ENCODE peak calls at places on chromosomes 16 and 17, in seven cellular contexts. One of them, this sample, is unnamed. For H3K4me1, the result is how much of the 10 kb centered on the place peaks cover.

GRCh38 chr16:87666919-87667318 is 64.6 kb downstream of the JPH3 start:
- DNase-seq in mammary epithelial cell: no peak
- DNase-seq in HepG2: no peak
- DNase-seq in cardiac muscle cell: no peak
- DNase-seq in heart right ventricle: no peak
- DNase-seq in PC-3: no peak
- DNase-seq in pancreas: no peak
- DNase-seq in this sample: no peak

GRCh38 chr16:10992797-10993196 is 48.4 kb downstream of the CLEC16A start:
- DNase-seq in pancreas: no peak
- DNase-seq in mammary epithelial cell: peak
- DNase-seq in cardiac muscle cell: no peak
- DNase-seq in PC-3: peak
- DNase-seq in heart right ventricle: no peak
- DNase-seq in HepG2: no peak
- DNase-seq in this sample: no peak

GRCh38 chr17:1789936-1790335 is 28.1 kb downstream of the SERPINF1 start:
- DNase-seq in mammary epithelial cell: no peak
- DNase-seq in HepG2: no peak
- DNase-seq in pancreas: no peak
- DNase-seq in cardiac muscle cell: no peak
- DNase-seq in PC-3: no peak
- DNase-seq in heart right ventricle: no peak
- DNase-seq in this sample: no peak

GRCh38 chr17:76498886-76499667 is 2.1 kb downstream of the RHBDF2 start:
- DNase-seq in HepG2: peak
- DNase-seq in PC-3: peak
- DNase-seq in cardiac muscle cell: no peak
- DNase-seq in pancreas: no peak
- DNase-seq in heart right ventricle: no peak
- DNase-seq in mammary epithelial cell: peak
- DNase-seq in this sample: no peak

GRCh38 chr16:73183678-73184092 is 135.8 kb upstream of the ZFHX3 start:
- DNase-seq in HepG2: no peak
- DNase-seq in pancreas: no peak
- DNase-seq in mammary epithelial cell: no peak
- DNase-seq in heart right ventricle: no peak
- DNase-seq in cardiac muscle cell: no peak
- DNase-seq in PC-3: no peak
- DNase-seq in this sample: no peak

GRCh38 chr16:58128721-58129096 is 472 bp downstream of the CFAP20 start:
- DNase-seq in heart right ventricle: no peak
- DNase-seq in cardiac muscle cell: peak
- DNase-seq in PC-3: no peak
- DNase-seq in mammary epithelial cell: no peak
- DNase-seq in HepG2: no peak
- DNase-seq in pancreas: no peak
- DNase-seq in this sample: no peak

GRCh38 chr17:60573139-60573975 is 26.6 kb upstream of the PPM1D start:
- DNase-seq in cardiac muscle cell: peak
- DNase-seq in PC-3: no peak
- DNase-seq in heart right ventricle: no peak
- DNase-seq in HepG2: peak
- DNase-seq in pancreas: no peak
- DNase-seq in mammary epithelial cell: no peak
- DNase-seq in this sample: no peak

GRCh38 chr17:38636054-38636453 is 30.3 kb upstream of the SRCIN1 start:
- DNase-seq in PC-3: no peak
- DNase-seq in mammary epithelial cell: no peak
- DNase-seq in HepG2: no peak
- DNase-seq in cardiac muscle cell: no peak
- DNase-seq in heart right ventricle: no peak
- DNase-seq in pancreas: no peak
- DNase-seq in this sample: no peak

GRCh38 chr17:45052052-45052772 is 780 bp upstream of the DCAKD start:
- DNase-seq in PC-3: peak
- DNase-seq in HepG2: peak
- DNase-seq in heart right ventricle: peak
- DNase-seq in mammary epithelial cell: peak
- DNase-seq in pancreas: peak
- DNase-seq in cardiac muscle cell: peak
- DNase-seq in this sample: peak

GRCh38 chr17:10127819-10128375 is 70.5 kb downstream of the GAS7 start:
- DNase-seq in heart right ventricle: peak
- DNase-seq in pancreas: peak
- DNase-seq in cardiac muscle cell: no peak
- DNase-seq in PC-3: no peak
- DNase-seq in mammary epithelial cell: no peak
- DNase-seq in HepG2: no peak
- DNase-seq in this sample: peak

GRCh38 chr16:88004391-88004790 is 53.2 kb downstream of the BANP start:
- DNase-seq in cardiac muscle cell: no peak
- DNase-seq in pancreas: no peak
- DNase-seq in mammary epithelial cell: no peak
- DNase-seq in HepG2: no peak
- DNase-seq in heart right ventricle: no peak
- DNase-seq in PC-3: no peak
- DNase-seq in this sample: no peak

GRCh38 chr17:31394544-31394943 is 3.1 kb downstream of the RAB11FIP4 start:
- DNase-seq in HepG2: peak
- DNase-seq in PC-3: peak
- DNase-seq in pancreas: peak
- DNase-seq in mammary epithelial cell: no peak
- DNase-seq in cardiac muscle cell: peak
- DNase-seq in heart right ventricle: peak
- DNase-seq in this sample: no peak

GRCh38 chr16:30834130-30834740 is 47.2 kb upstream of the ZNF629 start:
- DNase-seq in heart right ventricle: no peak
- DNase-seq in pancreas: no peak
- DNase-seq in mammary epithelial cell: no peak
- DNase-seq in PC-3: no peak
- DNase-seq in cardiac muscle cell: no peak
- DNase-seq in HepG2: no peak
- DNase-seq in this sample: no peak

GRCh38 chr16:30830072-30830417 is 43.0 kb upstream of the ZNF629 start:
- DNase-seq in HepG2: peak
- DNase-seq in cardiac muscle cell: no peak
- DNase-seq in pancreas: no peak
- DNase-seq in mammary epithelial cell: no peak
- DNase-seq in heart right ventricle: no peak
- DNase-seq in PC-3: no peak
- DNase-seq in this sample: no peak

GRCh38 chr16:30829130-30830071 is 42.4 kb upstream of the ZNF629 start:
- DNase-seq in HepG2: peak
- DNase-seq in PC-3: no peak
- DNase-seq in mammary epithelial cell: no peak
- DNase-seq in pancreas: no peak
- DNase-seq in heart right ventricle: no peak
- DNase-seq in cardiac muscle cell: no peak
- DNase-seq in this sample: no peak
- TF ChIP-seq CTCF in HepG2: peak
- TF ChIP-seq CTCF in PC-3: no peak
- TF ChIP-seq CTCF in mammary epithelial cell: no peak
- TF ChIP-seq CTCF in pancreas: no peak
- TF ChIP-seq CTCF in heart right ventricle: no peak
- TF ChIP-seq CTCF in cardiac muscle cell: no peak
- TF ChIP-seq CTCF in this sample: no peak

GRCh38 chr17:63277629-63278028 is 168.5 kb downstream of the CYB561 start:
- DNase-seq in mammary epithelial cell: no peak
- DNase-seq in cardiac muscle cell: no peak
- DNase-seq in pancreas: no peak
- DNase-seq in HepG2: no peak
- DNase-seq in heart right ventricle: no peak
- DNase-seq in PC-3: peak
- DNase-seq in this sample: no peak
- H3K4me1 ChIP-seq in mammary epithelial cell: half or more
- H3K4me1 ChIP-seq in cardiac muscle cell: under half
- H3K4me1 ChIP-seq in pancreas: under half
- H3K4me1 ChIP-seq in HepG2: under half
- H3K4me1 ChIP-seq in heart right ventricle: under half
- H3K4me1 ChIP-seq in PC-3: half or more
- H3K4me1 ChIP-seq in this sample: under half

GRCh38 chr16:74768239-74768638 is 6.4 kb downstream of the FA2H start:
- DNase-seq in heart right ventricle: no peak
- DNase-seq in pancreas: no peak
- DNase-seq in PC-3: no peak
- DNase-seq in cardiac muscle cell: no peak
- DNase-seq in mammary epithelial cell: no peak
- DNase-seq in HepG2: no peak
- DNase-seq in this sample: no peak

GRCh38 chr16:74770826-74771526 is 3.6 kb downstream of the FA2H start:
- DNase-seq in PC-3: no peak
- DNase-seq in HepG2: no peak
- DNase-seq in cardiac muscle cell: no peak
- DNase-seq in mammary epithelial cell: no peak
- DNase-seq in pancreas: no peak
- DNase-seq in heart right ventricle: no peak
- DNase-seq in this sample: no peak

GRCh38 chr16:74767749-74768148 is 6.9 kb downstream of the FA2H start:
- DNase-seq in PC-3: no peak
- DNase-seq in pancreas: no peak
- DNase-seq in HepG2: no peak
- DNase-seq in mammary epithelial cell: no peak
- DNase-seq in heart right ventricle: no peak
- DNase-seq in cardiac muscle cell: no peak
- DNase-seq in this sample: no peak

GRCh38 chr16:74769791-74770190 is 4.8 kb downstream of the FA2H start:
- DNase-seq in mammary epithelial cell: no peak
- DNase-seq in pancreas: no peak
- DNase-seq in HepG2: no peak
- DNase-seq in heart right ventricle: no peak
- DNase-seq in PC-3: no peak
- DNase-seq in cardiac muscle cell: no peak
- DNase-seq in this sample: no peak

DNA sequence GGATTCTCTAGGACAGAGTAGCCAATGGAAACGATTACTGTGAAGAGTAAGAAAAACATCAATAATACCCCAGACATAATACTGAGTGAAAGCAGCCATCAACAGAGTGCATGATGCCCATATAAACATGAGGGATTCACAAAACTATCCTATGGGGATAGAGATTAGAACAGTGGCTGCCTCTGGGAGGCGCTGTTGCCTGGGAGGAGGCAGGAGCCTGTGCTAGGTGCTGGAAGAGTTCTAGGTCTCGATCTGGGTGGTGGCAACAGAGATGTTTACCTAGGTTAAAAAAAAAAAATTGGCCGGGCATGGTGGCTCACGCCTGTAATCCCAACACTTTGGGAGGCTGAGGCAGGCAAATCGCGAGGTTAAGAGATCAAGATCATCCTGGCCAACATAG is 7.9 kb downstream of the FA2H start:
- DNase-seq in cardiac muscle cell: no peak
- DNase-seq in heart right ventricle: no peak
- DNase-seq in pancreas: no peak
- DNase-seq in PC-3: no peak
- DNase-seq in mammary epithelial cell: no peak
- DNase-seq in HepG2: no peak
- DNase-seq in this sample: no peak
- TF ChIP-seq CTCF in cardiac muscle cell: no peak
- TF ChIP-seq CTCF in heart right ventricle: no peak
- TF ChIP-seq CTCF in pancreas: no peak
- TF ChIP-seq CTCF in PC-3: peak
- TF ChIP-seq CTCF in mammary epithelial cell: no peak
- TF ChIP-seq CTCF in HepG2: peak
- TF ChIP-seq CTCF in this sample: no peak

GRCh38 chr16:14043278-14043677 is 27.8 kb upstream of the MRTFB start:
- DNase-seq in mammary epithelial cell: no peak
- DNase-seq in cardiac muscle cell: no peak
- DNase-seq in HepG2: no peak
- DNase-seq in heart right ventricle: no peak
- DNase-seq in PC-3: no peak
- DNase-seq in pancreas: no peak
- DNase-seq in this sample: no peak
- H3K4me1 ChIP-seq in mammary epithelial cell: under half
- H3K4me1 ChIP-seq in cardiac muscle cell: under half
- H3K4me1 ChIP-seq in HepG2: under half
- H3K4me1 ChIP-seq in heart right ventricle: under half
- H3K4me1 ChIP-seq in PC-3: under half
- H3K4me1 ChIP-seq in pancreas: under half
- H3K4me1 ChIP-seq in this sample: under half

DNA sequence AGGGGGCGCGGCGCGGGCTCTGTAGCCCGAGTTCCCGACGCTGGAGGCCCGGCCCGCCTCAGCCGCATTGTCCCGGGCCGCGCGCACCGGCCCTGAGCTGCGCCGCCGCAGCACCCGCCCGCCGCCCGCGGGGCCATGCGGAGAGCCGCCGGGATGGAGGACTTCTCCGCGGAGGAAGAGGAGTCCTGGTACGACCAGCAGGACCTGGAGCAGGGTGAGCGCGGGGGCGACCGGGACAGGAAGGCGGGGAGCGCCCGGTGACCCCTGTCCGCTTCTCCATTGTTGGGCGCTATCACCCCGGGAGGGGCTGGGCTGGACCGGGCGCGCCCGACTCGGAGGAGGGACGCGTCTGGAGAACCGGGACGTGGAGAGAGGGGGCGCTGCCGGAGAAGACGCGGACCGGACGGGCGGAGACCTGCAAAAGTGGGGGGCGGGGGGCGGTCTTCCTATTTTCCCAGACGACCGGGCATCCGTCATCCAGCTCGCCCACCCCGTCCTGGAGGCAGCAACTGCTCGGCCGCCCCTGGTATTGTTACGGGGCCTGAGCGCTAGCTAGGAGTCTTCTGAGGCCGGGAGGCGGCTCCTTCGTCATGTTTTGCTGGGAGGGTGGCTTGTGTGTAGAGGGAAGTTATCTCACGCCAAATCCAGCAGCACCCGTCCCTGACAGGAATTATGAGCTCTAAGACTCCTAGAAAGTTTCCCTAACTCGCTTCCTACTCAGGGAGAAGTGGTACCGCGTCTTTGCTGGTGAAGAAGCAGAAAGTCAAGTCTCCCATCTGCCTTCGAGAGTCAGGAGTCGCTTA is 678 bp downstream of the CDR2L start:
- DNase-seq in cardiac muscle cell: peak
- DNase-seq in PC-3: peak
- DNase-seq in heart right ventricle: peak
- DNase-seq in mammary epithelial cell: peak
- DNase-seq in pancreas: peak
- DNase-seq in HepG2: no peak
- DNase-seq in this sample: peak
- TF ChIP-seq CTCF in cardiac muscle cell: peak
- TF ChIP-seq CTCF in PC-3: peak
- TF ChIP-seq CTCF in heart right ventricle: peak
- TF ChIP-seq CTCF in mammary epithelial cell: no peak
- TF ChIP-seq CTCF in pancreas: no peak
- TF ChIP-seq CTCF in HepG2: peak
- TF ChIP-seq CTCF in this sample: peak

GRCh38 chr16:65634291-65634690 is 512.4 kb upstream of the CDH11 start:
- DNase-seq in pancreas: no peak
- DNase-seq in cardiac muscle cell: no peak
- DNase-seq in mammary epithelial cell: peak
- DNase-seq in heart right ventricle: no peak
- DNase-seq in PC-3: no peak
- DNase-seq in HepG2: no peak
- DNase-seq in this sample: no peak

DNA sequence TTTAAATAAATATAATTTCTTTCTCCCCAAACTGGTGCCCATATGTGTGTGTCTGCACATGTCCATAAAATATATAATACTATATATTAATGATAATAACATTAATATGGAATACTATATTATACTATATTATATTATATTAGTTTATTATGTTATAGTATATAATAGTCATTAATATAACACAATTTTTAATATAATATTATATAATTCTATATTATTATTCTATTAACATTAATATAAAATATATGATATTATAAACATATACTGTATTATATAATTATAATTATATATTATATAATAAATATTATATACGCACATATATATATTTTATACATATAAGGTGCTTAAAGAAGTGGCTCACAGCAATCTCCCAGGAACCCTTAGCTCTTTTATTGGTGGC is 513.0 kb upstream of the CDH11 start:
- DNase-seq in mammary epithelial cell: no peak
- DNase-seq in PC-3: no peak
- DNase-seq in cardiac muscle cell: no peak
- DNase-seq in pancreas: no peak
- DNase-seq in HepG2: no peak
- DNase-seq in heart right ventricle: no peak
- DNase-seq in this sample: no peak
- H3K4me1 ChIP-seq in mammary epithelial cell: under half
- H3K4me1 ChIP-seq in PC-3: under half
- H3K4me1 ChIP-seq in cardiac muscle cell: under half
- H3K4me1 ChIP-seq in pancreas: under half
- H3K4me1 ChIP-seq in HepG2: under half
- H3K4me1 ChIP-seq in heart right ventricle: under half
- H3K4me1 ChIP-seq in this sample: under half